ENCODE peak calls at places on chromosomes 13 and 19, in five cellular contexts. K is heart left ventricle, E is ovary, A is left ventricle myocardium inferior, S is MM.1S. N is an unnamed sample. For H3K4me1, the result is how much of the 10 kb centered on the place peaks cover.

GRCh38 chr13:39401091-39401647 is 201.8 kb downstream of the LHFPL6 start:
- DNase-seq in K (no peak), E (no peak), A (no peak), S (no peak), N (no peak)

GRCh38 chr19:10653482-10653731 is 739 bp upstream of the ILF3 start:
- DNase-seq in K (no peak), E (no peak), A (no peak), S (no peak), N (no peak)

GRCh38 chr19:13083627-13084026 is 19.0 kb downstream of the LYL1 start:
- DNase-seq in K (no peak), E (no peak), A (no peak), S (no peak), N (no peak)

GRCh38 chr13:24623141-24623665 is 57.0 kb upstream of the ATP12A start:
- DNase-seq in K (no peak), E (no peak), A (no peak), S (no peak), N (no peak)

GRCh38 chr13:52177276-52177675 is 17.9 kb upstream of the NEK3 start:
- DNase-seq in K (no peak), E (no peak), A (no peak), S (no peak), N (no peak)

GRCh38 chr19:55720801-55721200 is 17.4 kb downstream of the NLRP9 start:
- DNase-seq in K (no peak), E (no peak), A (no peak), S (no peak), N (no peak)

GRCh38 chr19:10228925-10229324 is 2.2 kb downstream of the S1PR2 start:
- DNase-seq in K (no peak), E (no peak), A (no peak), S (peak), N (no peak)

GRCh38 chr19:39746836-39747529 is 9.2 kb upstream of the CLC start:
- DNase-seq in K (no peak), E (no peak), A (no peak), S (no peak), N (no peak)

GRCh38 chr13:43425234-43425633 is 361.5 kb downstream of the ENOX1 start:
- DNase-seq in K (no peak), E (no peak), A (no peak), S (no peak), N (no peak)

GRCh38 chr19:42005504-42005903 is 11.5 kb upstream of the ATP1A3 start:
- DNase-seq in K (no peak), E (no peak), A (no peak), S (no peak), N (no peak)

GRCh38 chr13:90628471-90628870 is 719.0 kb upstream of the MIR17HG start:
- DNase-seq in K (no peak), E (no peak), A (no peak), S (no peak), N (no peak)

GRCh38 chr19:18708452-18709231 is 25.2 kb downstream of the CRTC1 start:
- DNase-seq in K (no peak), E (no peak), A (peak), S (no peak), N (no peak)

GRCh38 chr19:49019242-49019932 is 2.5 kb upstream of the LHB start:
- DNase-seq in K (peak), E (peak), A (peak), S (no peak), N (peak)

GRCh38 chr13:110294146-110294545 is 12.8 kb downstream of the COL4A1 start:
- DNase-seq in K (no peak), E (no peak), A (no peak), S (no peak), N (no peak)

GRCh38 chr19:50829801-50830200 is 3.6 kb downstream of the KLK15 start:
- DNase-seq in K (no peak), E (no peak), A (no peak), S (no peak), N (no peak)

GRCh38 chr13:40652588-40652940 is 13.9 kb downstream of the FOXO1 start:
- DNase-seq in K (no peak), E (no peak), A (no peak), S (no peak), N (no peak)

GRCh38 chr19:49533551-49534488 is 6.0 kb downstream of the RCN3 start:
- DNase-seq in K (peak), E (peak), A (peak), S (peak), N (peak)

GRCh38 chr13:111954681-111955411 is 112.1 kb upstream of the SOX1 start:
- DNase-seq in K (no peak), E (no peak), A (no peak), S (no peak), N (no peak)

GRCh38 chr19:42086770-42087550 is 11.0 kb downstream of the ZNF574 start:
- DNase-seq in K (no peak), E (no peak), A (no peak), S (no peak), N (no peak)

GRCh38 chr13:30792257-30793000 is 57.1 kb downstream of the ALOX5AP start:
- DNase-seq in K (peak), E (peak), A (peak), S (no peak), N (peak)

GRCh38 chr19:1360818-1361461 is 22.8 kb upstream of the NDUFS7 start:
- DNase-seq in K (peak), E (peak), A (peak), S (no peak), N (peak)

GRCh38 chr19:1363599-1363998 is 20.1 kb upstream of the NDUFS7 start:
- DNase-seq in K (no peak), E (no peak), A (no peak), S (no peak), N (no peak)

GRCh38 chr19:1360126-1360817 is 23.4 kb upstream of the NDUFS7 start:
- DNase-seq in K (no peak), E (no peak), A (no peak), S (no peak), N (no peak)

GRCh38 chr19:1362385-1363257 is 21.1 kb upstream of the NDUFS7 start:
- DNase-seq in K (no peak), E (no peak), A (no peak), S (no peak), N (no peak)

DNA sequence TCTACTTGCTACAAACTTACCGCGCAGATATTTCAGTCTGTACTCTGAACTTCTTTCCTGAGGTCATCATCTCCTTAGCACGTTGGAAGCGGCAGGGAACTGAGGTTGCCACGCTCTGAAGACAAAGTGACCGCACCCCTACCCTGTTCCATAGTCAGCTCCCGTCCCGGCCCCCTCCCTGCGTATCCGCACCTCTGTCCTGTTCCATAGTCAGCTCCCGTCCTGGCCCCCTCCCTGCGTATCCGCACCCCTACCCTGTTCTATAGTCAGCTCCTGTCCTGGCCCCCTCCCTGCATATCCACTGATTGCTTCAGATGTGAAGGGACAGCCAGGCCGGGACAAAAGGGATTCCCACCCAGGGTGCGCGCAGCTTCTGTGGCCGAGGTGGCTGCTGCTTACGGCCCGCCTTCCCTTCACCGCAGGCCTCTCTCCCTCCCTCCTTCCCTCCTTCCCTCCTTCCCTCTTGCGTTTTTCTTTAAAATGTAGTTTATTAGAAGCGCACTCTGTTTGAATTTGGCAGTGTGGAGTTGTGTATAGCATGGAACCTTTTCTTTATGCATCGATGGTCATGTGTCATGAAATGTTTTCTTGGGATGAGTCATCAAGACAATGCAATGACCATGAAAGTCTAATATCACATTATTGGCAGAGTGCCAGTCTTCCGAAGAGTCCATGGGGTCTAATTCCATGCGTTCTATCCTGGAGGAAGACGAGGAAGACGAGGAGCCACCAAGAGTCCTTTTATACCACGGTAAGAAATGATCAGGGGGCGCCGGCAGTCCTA is 21.9 kb upstream of the NDUFS7 start:
- DNase-seq in K (no peak), E (no peak), A (no peak), S (no peak), N (no peak)
- H3K4me3 ChIP-seq in K (peak), E (peak), A (peak), S (no peak), N (peak)

GRCh38 chr19:38148337-38148736 is 75.7 kb downstream of the DPF1 start:
- DNase-seq in K (no peak), E (no peak), A (peak), S (no peak), N (peak)
- H3K4me1 ChIP-seq in K (under half), E (under half), A (under half), S (under half), N (under half)

DNA sequence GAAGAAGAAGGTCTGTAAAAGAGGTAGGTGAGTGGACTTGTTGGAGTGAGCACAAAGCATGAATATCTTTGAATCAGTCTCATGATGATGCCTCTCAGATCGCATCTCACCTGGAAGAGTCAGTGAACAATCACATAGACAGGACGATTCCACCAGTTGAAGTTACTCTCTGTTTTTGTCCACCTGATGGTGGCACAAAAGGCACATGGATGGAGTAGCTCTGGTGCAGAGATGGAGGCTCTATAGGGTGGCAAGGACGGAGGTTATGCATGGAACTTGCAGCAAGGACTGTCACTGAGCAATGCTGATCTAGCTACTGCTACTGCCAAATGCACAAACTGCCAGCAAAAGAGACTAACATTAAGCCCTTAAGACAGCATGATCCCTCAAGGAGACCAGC is 10.3 kb upstream of the MYCBP2 start:
- DNase-seq in K (no peak), E (no peak), A (no peak), S (no peak), N (no peak)
- TF ChIP-seq CTCF in K (no peak), E (no peak), A (no peak), S (no peak), N (no peak)

GRCh38 chr19:29873801-29874575 is 62.2 kb downstream of the CCNE1 start:
- DNase-seq in K (no peak), E (no peak), A (no peak), S (no peak), N (no peak)
- H3K4me3 ChIP-seq in K (peak), E (no peak), A (peak), S (no peak), N (peak)

DNA sequence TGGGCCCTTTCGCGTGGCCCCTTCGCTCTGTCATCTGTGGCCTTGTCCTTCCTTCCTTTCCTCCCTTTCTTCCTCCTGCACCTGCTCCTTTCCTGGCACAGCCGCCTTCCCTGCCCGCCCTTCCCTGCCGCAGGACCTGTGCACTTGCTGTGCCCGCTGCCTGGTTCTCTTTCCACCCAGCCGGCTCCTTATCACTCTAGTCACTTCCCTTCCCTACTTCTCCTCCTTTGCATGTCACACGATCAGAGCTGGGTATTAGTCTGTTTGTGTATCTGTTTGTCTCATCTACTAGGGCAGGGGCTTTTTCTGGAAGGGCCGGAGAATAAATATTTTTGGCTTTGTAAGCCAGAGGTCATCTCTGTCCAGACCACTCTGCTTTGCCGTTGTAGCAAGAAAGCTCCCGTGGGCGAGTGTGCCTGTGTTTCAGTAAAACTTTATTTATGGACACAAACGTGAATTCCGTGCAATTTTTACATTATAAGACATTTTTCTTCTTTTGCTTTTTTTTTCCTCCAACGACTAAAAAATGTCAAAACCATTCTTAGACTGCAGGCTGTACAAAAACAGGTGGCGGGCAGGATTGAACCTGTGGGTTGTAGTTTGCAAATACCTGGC is 6.0 kb downstream of the KDM4B start:
- DNase-seq in K (no peak), E (no peak), A (no peak), S (no peak), N (no peak)
- H3K4me1 ChIP-seq in K (half or more), E (under half), A (half or more), S (under half), N (half or more)

DNA sequence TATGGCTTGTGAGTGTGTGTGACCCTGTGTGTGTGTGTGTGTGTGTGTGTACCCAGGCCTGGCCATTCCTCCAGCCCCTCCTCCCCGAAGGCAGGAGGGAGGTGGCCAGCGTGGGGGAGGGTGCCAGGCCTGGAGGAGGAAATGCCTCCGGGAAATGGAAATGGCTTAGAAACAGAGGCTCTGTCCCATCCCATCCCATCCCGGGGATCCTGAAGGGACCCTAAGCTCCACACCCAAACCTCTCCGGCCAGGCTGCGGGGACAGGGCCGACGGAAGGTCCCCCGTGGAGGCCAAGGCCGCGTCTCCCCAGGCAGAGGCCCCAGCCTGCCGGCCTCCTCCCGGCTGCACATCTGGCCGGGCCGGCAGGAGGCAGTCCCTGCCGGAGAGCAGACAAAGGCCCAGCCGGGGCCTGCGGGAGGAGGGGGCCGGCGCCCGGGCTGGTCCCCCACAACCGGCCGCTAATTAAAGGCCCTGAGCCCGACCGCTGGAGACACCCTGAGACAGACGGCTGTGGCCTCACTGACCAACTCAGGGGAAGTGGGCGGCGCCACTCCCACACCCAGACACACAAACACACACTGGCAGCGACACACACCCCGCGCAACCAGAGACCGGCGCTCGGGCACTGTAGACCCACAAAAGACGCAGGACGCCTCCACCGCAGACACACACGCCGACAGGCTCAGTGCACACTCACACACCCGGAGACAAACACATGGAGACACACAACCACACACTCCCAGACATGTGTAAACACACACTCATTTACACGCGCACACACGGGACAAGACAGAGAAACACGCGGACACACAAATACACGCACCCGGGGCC is 1.1 kb downstream of the ADAMTS10 start:
- DNase-seq in K (peak), E (peak), A (peak), S (no peak), N (peak)
- TF ChIP-seq CTCF in K (peak), E (peak), A (peak), S (no peak), N (no peak)

GRCh38 chr19:3024870-3025515 is 4.1 kb downstream of the TLE2 start:
- DNase-seq in K (no peak), E (no peak), A (no peak), S (no peak), N (no peak)
- H3K4me3 ChIP-seq in K (no peak), E (no peak), A (no peak), S (no peak), N (no peak)

GRCh38 chr19:38557205-38557799 is 60.5 kb downstream of the MAP4K1 start:
- DNase-seq in K (no peak), E (no peak), A (no peak), S (no peak), N (peak)
- H3K4me1 ChIP-seq in K (under half), E (under half), A (under half), S (under half), N (under half)

DNA sequence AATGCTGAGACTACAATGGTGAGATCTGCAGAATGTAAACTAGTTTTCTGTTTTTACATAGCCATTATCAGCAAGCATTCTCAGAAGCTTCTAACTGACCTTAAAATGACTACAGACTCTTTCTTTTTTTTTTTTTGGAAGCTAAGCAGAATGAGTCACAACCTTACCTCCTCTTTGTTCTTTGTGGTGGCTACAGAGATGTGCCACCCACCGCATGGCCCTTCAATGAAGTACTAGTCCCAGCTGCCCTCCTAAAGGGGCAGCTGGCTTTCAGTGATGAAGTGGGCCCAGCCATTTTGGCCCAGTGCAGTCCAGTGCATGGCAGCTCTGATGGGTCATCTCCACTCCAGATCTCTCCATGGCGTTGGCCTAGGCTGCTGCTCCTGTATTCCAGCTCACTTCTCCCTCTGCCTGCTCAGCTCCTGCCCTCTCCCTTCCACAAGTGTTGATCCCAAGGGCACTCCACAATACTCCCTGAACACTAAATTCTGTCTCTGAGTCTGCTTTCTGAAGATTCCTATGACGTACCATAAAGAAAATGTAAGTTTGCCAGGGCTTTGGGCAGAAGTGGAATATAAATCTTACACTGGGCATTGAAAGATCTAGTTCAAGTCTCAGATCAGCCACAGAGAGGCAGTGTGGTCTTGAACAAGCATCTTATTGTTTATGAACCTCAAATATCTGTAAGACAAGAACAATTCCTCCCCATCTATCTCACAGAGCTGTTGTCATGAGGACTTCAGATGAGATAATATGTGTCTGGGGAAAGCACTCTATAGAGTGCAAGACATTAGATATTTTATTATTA is 85.6 kb downstream of the RXFP2 start:
- DNase-seq in K (no peak), E (no peak), A (no peak), S (peak), N (no peak)
- TF ChIP-seq CTCF in K (peak), E (no peak), A (peak), S (peak), N (peak)